ENCODE peak calls at places on chromosomes 6 and 20, in four cellular contexts. R, Y, W and C are unnamed samples.

GRCh38 chr6:108133594-108134179 is 32.1 kb upstream of the NR2E1 start:
- DNase-seq in R (peak; percentile 94), Y (no peak), W (peak; percentile 73), C (no peak)

GRCh38 chr20:7161690-7162089 is 394.2 kb downstream of the BMP2 start:
- DNase-seq in R (peak; percentile 53), Y (peak; percentile 4), W (peak; percentile 51), C (no peak)

GRCh38 chr6:49541210-49541724 is 9.2 kb upstream of the C6orf141 start:
- DNase-seq in R (peak; percentile 58), Y (no peak), W (peak; percentile 94), C (no peak)

GRCh38 chr6:121309768-121310473 is 24.4 kb downstream of the TBC1D32 start:
- DNase-seq in R (no peak), Y (no peak), W (no peak), C (no peak)

GRCh38 chr20:61797200-61797599 is 268.5 kb downstream of the TAF4 start:
- DNase-seq in R (no peak), Y (peak; percentile 75), W (no peak), C (no peak)

GRCh38 chr6:38248500-38249234 is 391.1 kb downstream of the BTBD9 start:
- DNase-seq in R (no peak), Y (no peak), W (peak; percentile 95), C (no peak)

GRCh38 chr6:4732691-4733315 is 43.4 kb upstream of the CDYL start:
- DNase-seq in R (peak; percentile 84), Y (no peak), W (peak; percentile 93), C (no peak)

GRCh38 chr6:80316655-80317332 is 210.3 kb downstream of the BCKDHB start:
- DNase-seq in R (no peak), Y (no peak), W (no peak), C (no peak)

DNA sequence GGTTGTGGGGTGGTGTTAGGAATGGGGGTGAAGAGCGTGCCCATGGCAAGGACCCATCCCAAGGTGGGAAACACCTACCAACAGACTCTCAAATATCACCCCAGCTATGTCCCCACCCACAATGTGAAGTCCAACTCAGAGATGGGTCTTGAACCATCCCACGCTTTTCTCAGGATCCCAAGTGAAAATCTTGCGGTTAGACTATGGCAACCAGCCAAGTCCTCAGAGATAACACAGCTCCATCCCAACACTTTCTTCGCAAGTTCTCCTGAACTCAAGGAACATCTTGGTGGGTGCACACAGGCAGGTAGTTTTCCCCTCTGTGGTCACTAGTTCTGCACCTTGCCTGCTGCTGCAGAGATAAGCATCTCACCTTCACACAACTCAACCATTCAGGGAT is 116.0 kb downstream of the CDC5L start:
- DNase-seq in R (no peak), Y (no peak), W (no peak), C (no peak)
- H3K9me2 ChIP-seq in R (no peaks in the 10 kb centered on the region), Y (no peaks in the 10 kb centered on the region), W (peaks cover 4% of the 10 kb centered on the region), C (no peaks in the 10 kb centered on the region)

GRCh38 chr20:51310216-51310615 is 232.3 kb downstream of the NFATC2 start:
- DNase-seq in R (peak; percentile 46), Y (no peak), W (no peak), C (no peak)

GRCh38 chr20:51311636-51312479 is 230.7 kb downstream of the NFATC2 start:
- DNase-seq in R (peak; percentile 56), Y (no peak), W (peak; percentile 82), C (no peak)

GRCh38 chr20:51306521-51307358 is 235.8 kb downstream of the NFATC2 start:
- DNase-seq in R (peak; percentile 90), Y (peak; percentile 74), W (peak; percentile 92), C (peak; percentile 68)

GRCh38 chr20:51306081-51306480 is 236.4 kb downstream of the NFATC2 start:
- DNase-seq in R (no peak), Y (no peak), W (no peak), C (no peak)

DNA sequence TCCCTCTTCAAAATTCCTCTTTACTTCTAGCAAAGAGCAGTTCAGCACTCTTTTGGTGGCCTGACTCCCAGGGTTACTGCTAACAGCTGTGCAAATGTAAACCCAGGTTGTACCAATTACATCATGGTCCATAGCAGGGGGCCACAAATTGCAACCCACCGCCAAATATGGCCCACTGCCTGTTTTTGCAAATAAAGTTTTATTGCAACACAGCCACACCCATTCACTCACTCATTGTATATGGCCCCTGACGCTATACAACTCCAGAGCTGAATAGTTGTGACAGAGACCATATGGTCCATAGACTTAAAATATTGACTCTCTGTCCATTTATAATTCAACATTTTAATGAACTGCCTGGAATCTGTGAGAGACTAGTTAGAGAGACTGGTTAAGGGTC is 233.4 kb downstream of the NFATC2 start:
- DNase-seq in R (no peak), Y (no peak), W (no peak), C (no peak)
- H3K27ac ChIP-seq in R (peak overlapping the region; percentile 17), Y (no peak overlapping the region), W (no peak overlapping the region), C (no peak overlapping the region)

DNA sequence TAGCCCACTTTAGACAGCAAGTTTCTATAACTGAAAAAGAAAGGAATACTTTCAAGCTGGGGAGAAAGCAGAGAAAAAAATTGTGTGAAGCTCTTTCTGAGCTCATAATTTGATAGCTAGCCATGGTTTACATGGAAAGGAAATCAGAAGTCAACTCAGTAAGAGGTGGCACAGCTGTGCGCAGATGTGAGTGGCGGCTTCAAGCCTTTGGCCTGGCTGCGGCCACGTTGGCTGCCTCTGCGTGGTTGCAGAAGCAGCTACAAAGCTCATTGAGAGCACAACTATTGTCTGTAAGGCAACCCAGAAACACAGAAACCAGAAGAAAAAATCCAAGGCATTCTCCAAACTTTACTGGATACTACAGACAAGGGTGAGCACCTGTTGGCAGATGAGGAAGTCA is 136.9 kb downstream of the SASH1 start:
- DNase-seq in R (no peak), Y (no peak), W (no peak), C (no peak)
- H3K9me2 ChIP-seq in R (no peaks in the 10 kb centered on the region), Y (no peaks in the 10 kb centered on the region), W (no peaks in the 10 kb centered on the region), C (no peaks in the 10 kb centered on the region)

GRCh38 chr6:32967151-32968091 is 973 bp upstream of the BRD2 start:
- DNase-seq in R (peak; percentile 56), Y (peak; percentile 82), W (peak; percentile 64), C (peak; percentile 62)

GRCh38 chr6:32963870-32964269 is 4.5 kb upstream of the BRD2 start:
- DNase-seq in R (no peak), Y (no peak), W (no peak), C (no peak)

GRCh38 chr6:32968093-32968769 is at the start of gene BRD2:
- DNase-seq in R (peak; percentile 98), Y (peak; percentile 98), W (peak; percentile 98), C (peak; percentile 96)

GRCh38 chr6:32964776-32965175 is 3.6 kb upstream of the BRD2 start:
- DNase-seq in R (no peak), Y (no peak), W (no peak), C (no peak)

GRCh38 chr6:32965901-32966300 is 2.5 kb upstream of the BRD2 start:
- DNase-seq in R (no peak), Y (no peak), W (no peak), C (no peak)
- H3K27ac ChIP-seq in R (no peak overlapping the region), Y (no peak overlapping the region), W (no peak overlapping the region), C (no peak overlapping the region)

DNA sequence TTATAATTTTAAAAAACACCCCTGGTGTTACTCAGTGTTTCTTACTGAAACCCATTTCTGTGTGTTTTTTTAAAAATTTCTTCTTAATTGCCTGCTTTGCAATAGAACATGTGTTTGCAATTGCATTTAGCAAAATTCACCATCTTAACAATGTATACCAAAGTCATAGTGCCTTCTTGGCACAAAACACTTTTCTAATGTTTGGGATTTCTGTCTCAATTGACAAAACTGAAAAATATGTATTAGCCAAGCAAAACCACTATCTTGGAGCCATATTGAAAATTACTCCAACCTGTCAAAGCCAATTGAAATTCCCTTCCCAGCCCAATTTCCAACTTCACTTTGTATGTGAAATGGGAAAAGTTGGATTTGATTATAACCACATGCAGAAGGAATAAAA is 88.4 kb upstream of the RSPO3 start:
- DNase-seq in R (no peak), Y (no peak), W (no peak), C (no peak)
- H3K9me2 ChIP-seq in R (no peaks in the 10 kb centered on the region), Y (peaks cover 4% of the 10 kb centered on the region), W (no peaks in the 10 kb centered on the region), C (no peaks in the 10 kb centered on the region)

DNA sequence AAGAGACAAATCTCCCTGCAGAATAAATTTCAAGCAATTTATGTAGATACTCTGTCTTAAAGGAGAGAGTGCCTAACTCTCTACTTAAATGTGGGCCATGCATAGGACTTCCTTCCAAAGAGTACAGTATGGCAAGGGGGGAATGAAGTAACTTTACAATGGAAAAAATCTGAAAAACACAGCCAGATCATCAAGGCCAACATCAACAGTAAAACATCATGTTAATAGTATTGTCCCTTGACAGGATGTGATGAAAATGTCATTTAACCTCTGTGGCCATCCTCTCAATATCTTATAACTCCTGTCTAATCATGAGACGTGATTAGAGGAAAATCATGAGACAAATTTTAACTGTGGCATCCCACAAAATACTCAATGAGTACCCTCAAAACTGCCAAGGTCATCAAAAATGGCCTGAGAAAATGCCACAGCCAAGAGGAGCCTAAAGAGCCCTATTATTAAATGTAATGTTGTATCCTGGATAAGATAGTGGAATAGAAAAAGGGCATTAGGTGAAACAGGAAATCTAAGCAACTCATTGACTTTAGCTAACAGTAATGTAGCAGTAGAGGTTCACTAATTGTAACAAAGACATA is 47.5 kb downstream of the CNBD2 start:
- DNase-seq in R (no peak), Y (no peak), W (no peak), C (no peak)
- H3K27ac ChIP-seq in R (no peak overlapping the region), Y (no peak overlapping the region), W (no peak overlapping the region), C (no peak overlapping the region)

GRCh38 chr20:58099956-58100730 is 128.3 kb downstream of the ANKRD60 start:
- DNase-seq in R (no peak), Y (no peak), W (no peak), C (no peak)
- H3K9me2 ChIP-seq in R (no peaks in the 10 kb centered on the region), Y (no peaks in the 10 kb centered on the region), W (no peaks in the 10 kb centered on the region), C (no peaks in the 10 kb centered on the region)

GRCh38 chr6:7165736-7166296 is 58.1 kb downstream of the RREB1 start:
- DNase-seq in R (no peak), Y (no peak), W (no peak), C (no peak)
- H3K27ac ChIP-seq in R (peak overlapping the region; percentile 51), Y (no peak overlapping the region), W (no peak overlapping the region), C (no peak overlapping the region)

DNA sequence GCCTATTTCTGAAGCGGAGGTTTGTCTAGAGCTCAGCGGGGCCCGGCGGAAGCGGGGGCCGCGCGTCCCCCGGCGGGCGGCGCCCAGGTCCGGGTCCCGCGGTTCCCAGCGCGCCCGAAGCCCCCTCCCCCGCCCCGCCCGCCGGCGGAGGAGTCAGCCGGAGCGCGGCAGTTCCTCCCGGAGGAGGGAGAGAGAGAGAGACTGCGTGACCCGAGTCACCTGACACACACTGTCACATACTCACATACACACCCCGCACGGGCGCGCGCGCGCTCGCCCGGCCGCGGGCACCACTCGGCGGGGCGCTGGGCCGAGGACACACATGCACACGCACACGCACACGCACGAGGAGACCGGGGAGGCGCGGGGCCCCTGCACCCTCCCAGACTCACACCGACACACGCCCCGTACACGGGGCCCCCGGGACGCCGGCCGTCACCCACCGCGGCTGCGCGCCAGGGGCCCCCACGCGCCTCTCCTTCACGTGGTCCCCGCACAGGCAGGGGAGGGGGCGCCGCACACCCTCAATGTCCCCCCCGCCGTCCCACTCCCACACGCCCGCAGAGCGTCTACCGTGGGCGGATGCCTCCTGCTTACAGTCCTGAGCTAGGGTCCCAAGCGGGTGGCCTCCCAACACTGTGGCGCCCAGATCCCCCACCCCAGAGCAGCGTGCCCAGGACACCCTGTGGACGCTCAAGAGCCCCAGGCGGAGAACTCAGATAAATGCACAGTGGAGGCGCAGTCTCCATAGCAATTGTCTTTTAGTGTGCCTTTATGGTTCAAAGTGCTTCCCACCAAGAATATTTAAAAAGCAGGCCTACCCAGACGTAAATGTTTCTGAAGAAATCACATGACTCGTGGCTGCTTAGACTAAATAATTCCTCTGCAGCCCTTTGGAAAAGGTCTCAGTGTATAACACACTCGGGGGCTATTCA is at the start of gene RRAGD:
- DNase-seq in R (peak; percentile 87), Y (peak; percentile 74), W (peak; percentile 8), C (peak; percentile 77)
- H3K9me2 ChIP-seq in R (no peaks in the 10 kb centered on the region), Y (no peaks in the 10 kb centered on the region), W (no peaks in the 10 kb centered on the region), C (no peaks in the 10 kb centered on the region)

GRCh38 chr6:17501442-17501841 is 98.7 kb upstream of the FAM8A1 start:
- DNase-seq in R (no peak), Y (no peak), W (no peak), C (no peak)
- H3K27ac ChIP-seq in R (no peak overlapping the region), Y (no peak overlapping the region), W (no peak overlapping the region), C (no peak overlapping the region)